ENCODE peak calls at places on chromosome 15, in nine cellular contexts. B, K, C, W, Y, J, O, R and X are unnamed samples.

GRCh38 chr15:23912191-23912590 is 225.1 kb upstream of the NDN start:
- DNase-seq in C (no peak), W (no peak), O (peak), B (no peak), K (no peak), J (no peak), Y (no peak), R (no peak), X (no peak)

GRCh38 chr15:96716100-96716499 is 385.6 kb downstream of the NR2F2 start:
- DNase-seq in R (no peak), J (no peak), W (no peak), K (no peak), C (no peak), B (no peak), O (no peak), Y (no peak), X (no peak)

GRCh38 chr15:74442604-74443003 is 8.8 kb upstream of the SEMA7A start:
- DNase-seq in R (no peak), B (no peak), J (no peak), K (no peak), C (no peak), Y (no peak), W (no peak), O (no peak), X (no peak)

GRCh38 chr15:83200162-83200561 is 7.5 kb downstream of the HDGFL3 start:
- DNase-seq in K (no peak), B (no peak), O (no peak), Y (no peak), W (no peak), R (peak), J (no peak), C (no peak), X (no peak)

GRCh38 chr15:53158995-53159394 is 368.9 kb upstream of the ONECUT1 start:
- DNase-seq in Y (no peak), O (no peak), R (no peak), W (no peak), J (no peak), B (no peak), C (no peak), K (no peak), X (no peak)

GRCh38 chr15:73794501-73795133 is 41.5 kb upstream of the INSYN1 start:
- DNase-seq in K (peak), C (no peak), W (no peak), R (no peak), B (no peak), O (no peak), Y (no peak), J (no peak), X (no peak)

GRCh38 chr15:78767331-78767951 is 43.8 kb downstream of the ADAMTS7 start:
- DNase-seq in Y (no peak), C (no peak), R (no peak), O (no peak), B (no peak), K (no peak), W (no peak), J (no peak), X (no peak)

GRCh38 chr15:20344601-20345400 is 196.8 kb downstream of the GOLGA6L6 start:
- DNase-seq in O (no peak), Y (no peak), B (no peak), R (no peak), K (no peak), W (no peak), J (no peak), C (peak), X (no peak)

GRCh38 chr15:60546764-60547163 is 67.8 kb upstream of the ICE2 start:
- DNase-seq in W (no peak), O (no peak), Y (no peak), K (no peak), R (no peak), C (no peak), J (no peak), B (no peak), X (no peak)

GRCh38 chr15:90344632-90345031 is 7.5 kb upstream of the ZNF774 start:
- DNase-seq in W (no peak), K (no peak), O (no peak), Y (no peak), R (no peak), C (no peak), B (no peak), J (no peak), X (no peak)